ENCODE peak calls at places on chromosome 15, in six cellular contexts. One of them, this sample, is unnamed.

GRCh38 chr15:39110746-39111145 is 470.1 kb upstream of the THBS1 start:
- DNase-seq in stimulated activated CD8-positive, alpha-beta memory T cell treated with anti-CD3 and anti-CD28 coated beads, Interleukin-2, amount 100 ng/mL, for 48 hours: no peak
- DNase-seq in esophagus squamous epithelium: no peak
- DNase-seq in stomach: no peak
- DNase-seq in epithelial cell of esophagus: no peak
- DNase-seq in A172: no peak
- DNase-seq in this sample: no peak

GRCh38 chr15:39580630-39581500 is at the start of gene THBS1:
- DNase-seq in epithelial cell of esophagus: peak; percentile 88
- DNase-seq in A172: peak; percentile 75
- DNase-seq in stimulated activated CD8-positive, alpha-beta memory T cell treated with anti-CD3 and anti-CD28 coated beads, Interleukin-2, amount 100 ng/mL, for 48 hours: peak; percentile 32
- DNase-seq in stomach: peak; percentile 70
- DNase-seq in esophagus squamous epithelium: peak; percentile 19
- DNase-seq in this sample: no peak

GRCh38 chr15:100252359-100252758 is 89.4 kb downstream of the ADAMTS17 start:
- DNase-seq in stomach: peak; percentile 14
- DNase-seq in stimulated activated CD8-positive, alpha-beta memory T cell treated with anti-CD3 and anti-CD28 coated beads, Interleukin-2, amount 100 ng/mL, for 48 hours: no peak
- DNase-seq in A172: no peak
- DNase-seq in esophagus squamous epithelium: no peak
- DNase-seq in epithelial cell of esophagus: no peak
- DNase-seq in this sample: no peak

GRCh38 chr15:75720787-75721461 is 8.3 kb upstream of the CSPG4 start:
- DNase-seq in A172: peak; percentile 87
- DNase-seq in stimulated activated CD8-positive, alpha-beta memory T cell treated with anti-CD3 and anti-CD28 coated beads, Interleukin-2, amount 100 ng/mL, for 48 hours: peak; percentile 59
- DNase-seq in esophagus squamous epithelium: no peak
- DNase-seq in stomach: peak; percentile 87
- DNase-seq in epithelial cell of esophagus: peak; percentile 90
- DNase-seq in this sample: no peak

GRCh38 chr15:99055555-99056134 is 48.1 kb upstream of the PGPEP1L start:
- DNase-seq in stomach: no peak
- DNase-seq in esophagus squamous epithelium: no peak
- DNase-seq in stimulated activated CD8-positive, alpha-beta memory T cell treated with anti-CD3 and anti-CD28 coated beads, Interleukin-2, amount 100 ng/mL, for 48 hours: no peak
- DNase-seq in A172: no peak
- DNase-seq in epithelial cell of esophagus: no peak
- DNase-seq in this sample: no peak

GRCh38 chr15:34014556-34014955 is 24.4 kb downstream of the AVEN start:
- DNase-seq in epithelial cell of esophagus: no peak
- DNase-seq in stimulated activated CD8-positive, alpha-beta memory T cell treated with anti-CD3 and anti-CD28 coated beads, Interleukin-2, amount 100 ng/mL, for 48 hours: no peak
- DNase-seq in A172: no peak
- DNase-seq in stomach: no peak
- DNase-seq in esophagus squamous epithelium: no peak
- DNase-seq in this sample: no peak

GRCh38 chr15:75672111-75672602 is 24.4 kb downstream of the SNX33 start:
- DNase-seq in esophagus squamous epithelium: no peak
- DNase-seq in stimulated activated CD8-positive, alpha-beta memory T cell treated with anti-CD3 and anti-CD28 coated beads, Interleukin-2, amount 100 ng/mL, for 48 hours: no peak
- DNase-seq in epithelial cell of esophagus: no peak
- DNase-seq in A172: no peak
- DNase-seq in stomach: no peak
- DNase-seq in this sample: no peak

GRCh38 chr15:65970937-65971740 is 101.8 kb downstream of the RAB11A start:
- DNase-seq in A172: no peak
- DNase-seq in stimulated activated CD8-positive, alpha-beta memory T cell treated with anti-CD3 and anti-CD28 coated beads, Interleukin-2, amount 100 ng/mL, for 48 hours: no peak
- DNase-seq in esophagus squamous epithelium: no peak
- DNase-seq in stomach: no peak
- DNase-seq in epithelial cell of esophagus: no peak
- DNase-seq in this sample: no peak

GRCh38 chr15:71316911-71317310 is 201.6 kb downstream of the THSD4 start:
- DNase-seq in esophagus squamous epithelium: no peak
- DNase-seq in stimulated activated CD8-positive, alpha-beta memory T cell treated with anti-CD3 and anti-CD28 coated beads, Interleukin-2, amount 100 ng/mL, for 48 hours: no peak
- DNase-seq in epithelial cell of esophagus: no peak
- DNase-seq in A172: no peak
- DNase-seq in stomach: no peak
- DNase-seq in this sample: no peak

GRCh38 chr15:37709669-37710068 is 224.8 kb upstream of the TMCO5A start:
- DNase-seq in esophagus squamous epithelium: no peak
- DNase-seq in stimulated activated CD8-positive, alpha-beta memory T cell treated with anti-CD3 and anti-CD28 coated beads, Interleukin-2, amount 100 ng/mL, for 48 hours: no peak
- DNase-seq in A172: no peak
- DNase-seq in stomach: no peak
- DNase-seq in epithelial cell of esophagus: no peak
- DNase-seq in this sample: no peak

GRCh38 chr15:80599359-80599758 is 95.8 kb upstream of the ABHD17C start:
- DNase-seq in stomach: no peak
- DNase-seq in epithelial cell of esophagus: peak; percentile 83
- DNase-seq in esophagus squamous epithelium: no peak
- DNase-seq in stimulated activated CD8-positive, alpha-beta memory T cell treated with anti-CD3 and anti-CD28 coated beads, Interleukin-2, amount 100 ng/mL, for 48 hours: no peak
- DNase-seq in A172: peak; percentile 36
- DNase-seq in this sample: no peak

GRCh38 chr15:95604634-95605036 is 725.9 kb upstream of the NR2F2 start:
- DNase-seq in A172: peak; percentile 74
- DNase-seq in epithelial cell of esophagus: peak; percentile 35
- DNase-seq in stimulated activated CD8-positive, alpha-beta memory T cell treated with anti-CD3 and anti-CD28 coated beads, Interleukin-2, amount 100 ng/mL, for 48 hours: no peak
- DNase-seq in esophagus squamous epithelium: no peak
- DNase-seq in stomach: no peak
- DNase-seq in this sample: no peak

GRCh38 chr15:63487076-63487757 is 17.2 kb upstream of the USP3 start:
- DNase-seq in epithelial cell of esophagus: peak; percentile 78
- DNase-seq in esophagus squamous epithelium: peak; percentile 45
- DNase-seq in A172: peak; percentile 39
- DNase-seq in stimulated activated CD8-positive, alpha-beta memory T cell treated with anti-CD3 and anti-CD28 coated beads, Interleukin-2, amount 100 ng/mL, for 48 hours: peak; percentile 87
- DNase-seq in stomach: peak; percentile 95
- DNase-seq in this sample: peak; percentile 97

GRCh38 chr15:97962263-97962662 is 1.8 kb downstream of the ARRDC4 start:
- DNase-seq in stimulated activated CD8-positive, alpha-beta memory T cell treated with anti-CD3 and anti-CD28 coated beads, Interleukin-2, amount 100 ng/mL, for 48 hours: no peak
- DNase-seq in epithelial cell of esophagus: no peak
- DNase-seq in A172: no peak
- DNase-seq in esophagus squamous epithelium: no peak
- DNase-seq in stomach: no peak
- DNase-seq in this sample: no peak

GRCh38 chr15:43775411-43775965 is 1.3 kb downstream of the ELL3 start:
- DNase-seq in esophagus squamous epithelium: no peak
- DNase-seq in stomach: peak; percentile 67
- DNase-seq in A172: peak; percentile 70
- DNase-seq in epithelial cell of esophagus: peak; percentile 87
- DNase-seq in stimulated activated CD8-positive, alpha-beta memory T cell treated with anti-CD3 and anti-CD28 coated beads, Interleukin-2, amount 100 ng/mL, for 48 hours: no peak
- DNase-seq in this sample: no peak

GRCh38 chr15:40066531-40066930 is 27.6 kb upstream of the SRP14 start:
- DNase-seq in A172: no peak
- DNase-seq in stimulated activated CD8-positive, alpha-beta memory T cell treated with anti-CD3 and anti-CD28 coated beads, Interleukin-2, amount 100 ng/mL, for 48 hours: no peak
- DNase-seq in stomach: no peak
- DNase-seq in epithelial cell of esophagus: peak; percentile 36
- DNase-seq in esophagus squamous epithelium: no peak
- DNase-seq in this sample: no peak

GRCh38 chr15:22919171-22919570 is 61.0 kb downstream of the CYFIP1 start:
- DNase-seq in stomach: no peak
- DNase-seq in stimulated activated CD8-positive, alpha-beta memory T cell treated with anti-CD3 and anti-CD28 coated beads, Interleukin-2, amount 100 ng/mL, for 48 hours: no peak
- DNase-seq in A172: no peak
- DNase-seq in esophagus squamous epithelium: no peak
- DNase-seq in epithelial cell of esophagus: no peak
- DNase-seq in this sample: no peak

GRCh38 chr15:53209396-53210042 is 419.4 kb upstream of the ONECUT1 start:
- DNase-seq in esophagus squamous epithelium: no peak
- DNase-seq in stomach: no peak
- DNase-seq in stimulated activated CD8-positive, alpha-beta memory T cell treated with anti-CD3 and anti-CD28 coated beads, Interleukin-2, amount 100 ng/mL, for 48 hours: no peak
- DNase-seq in A172: no peak
- DNase-seq in epithelial cell of esophagus: peak; percentile 2
- DNase-seq in this sample: no peak

GRCh38 chr15:39468341-39468740 is 112.5 kb upstream of the THBS1 start:
- DNase-seq in stomach: no peak
- DNase-seq in stimulated activated CD8-positive, alpha-beta memory T cell treated with anti-CD3 and anti-CD28 coated beads, Interleukin-2, amount 100 ng/mL, for 48 hours: no peak
- DNase-seq in epithelial cell of esophagus: no peak
- DNase-seq in A172: no peak
- DNase-seq in esophagus squamous epithelium: no peak
- DNase-seq in this sample: no peak

GRCh38 chr15:60212536-60212935 is 185.2 kb downstream of the ANXA2 start:
- DNase-seq in epithelial cell of esophagus: peak; percentile 43
- DNase-seq in esophagus squamous epithelium: no peak
- DNase-seq in stomach: no peak
- DNase-seq in stimulated activated CD8-positive, alpha-beta memory T cell treated with anti-CD3 and anti-CD28 coated beads, Interleukin-2, amount 100 ng/mL, for 48 hours: no peak
- DNase-seq in A172: peak; percentile 18
- DNase-seq in this sample: no peak

GRCh38 chr15:40388941-40389823 is 6.7 kb downstream of the KNSTRN start:
- DNase-seq in stomach: no peak
- DNase-seq in epithelial cell of esophagus: peak; percentile 74
- DNase-seq in esophagus squamous epithelium: no peak
- DNase-seq in stimulated activated CD8-positive, alpha-beta memory T cell treated with anti-CD3 and anti-CD28 coated beads, Interleukin-2, amount 100 ng/mL, for 48 hours: no peak
- DNase-seq in A172: no peak
- DNase-seq in this sample: no peak

GRCh38 chr15:46413799-46414198 is 779.0 kb downstream of the SQOR start:
- DNase-seq in epithelial cell of esophagus: peak; percentile 30
- DNase-seq in stimulated activated CD8-positive, alpha-beta memory T cell treated with anti-CD3 and anti-CD28 coated beads, Interleukin-2, amount 100 ng/mL, for 48 hours: no peak
- DNase-seq in A172: peak; percentile 4
- DNase-seq in esophagus squamous epithelium: no peak
- DNase-seq in stomach: no peak
- DNase-seq in this sample: no peak

GRCh38 chr15:90001062-90001682 is at the start of gene ZNF710:
- DNase-seq in A172: peak; percentile 50
- DNase-seq in esophagus squamous epithelium: no peak
- DNase-seq in epithelial cell of esophagus: peak; percentile 48
- DNase-seq in stomach: no peak
- DNase-seq in stimulated activated CD8-positive, alpha-beta memory T cell treated with anti-CD3 and anti-CD28 coated beads, Interleukin-2, amount 100 ng/mL, for 48 hours: no peak
- DNase-seq in this sample: no peak

GRCh38 chr15:81752149-81752942 is 293.5 kb downstream of the MEX3B start:
- DNase-seq in stomach: peak; percentile 31
- DNase-seq in A172: no peak
- DNase-seq in esophagus squamous epithelium: no peak
- DNase-seq in epithelial cell of esophagus: peak; percentile 76
- DNase-seq in stimulated activated CD8-positive, alpha-beta memory T cell treated with anti-CD3 and anti-CD28 coated beads, Interleukin-2, amount 100 ng/mL, for 48 hours: no peak
- DNase-seq in this sample: no peak